ENCODE peak calls at places on chromosomes 12 and 14, in six cellular contexts. R, L, U, K, S and P are unnamed samples.

GRCh38 chr12:95218852-95219171 is 1.2 kb downstream of the VEZT start:
- DNase-seq in R (no peak), K (no peak), L (no peak), S (no peak), U (no peak), P (peak; percentile 47)

GRCh38 chr12:3366451-3367155 is 124.4 kb upstream of the PRMT8 start:
- DNase-seq in R (no peak), U (no peak), L (no peak), K (no peak), S (no peak), P (no peak)

GRCh38 chr12:16573652-16574077 is 32.3 kb downstream of the LMO3 start:
- DNase-seq in S (no peak), R (peak; percentile 32), U (peak; percentile 76), K (no peak), L (peak; percentile 64), P (no peak)

GRCh38 chr12:38653650-38654049 is 251.7 kb downstream of the CPNE8 start:
- DNase-seq in S (no peak), U (no peak), K (no peak), R (no peak), L (no peak), P (no peak)

GRCh38 chr12:32444895-32445294 is 45.5 kb downstream of the FGD4 start:
- DNase-seq in U (no peak), L (no peak), R (peak; percentile 77), K (no peak), S (peak; percentile 86), P (no peak)

GRCh38 chr12:1206118-1206734 is 215.2 kb downstream of the ERC1 start:
- DNase-seq in U (no peak), L (no peak), S (no peak), R (no peak), K (no peak), P (no peak)

GRCh38 chr12:132475304-132476037 is 14.5 kb upstream of the FBRSL1 start:
- DNase-seq in K (no peak), U (no peak), L (no peak), R (no peak), S (no peak), P (no peak)

GRCh38 chr12:38823743-38824142 is 81.6 kb downstream of the CPNE8 start:
- DNase-seq in L (no peak), S (no peak), R (no peak), K (no peak), U (no peak), P (no peak)

GRCh38 chr12:3311027-3311402 is 180.0 kb upstream of the PRMT8 start:
- DNase-seq in U (no peak), R (no peak), L (no peak), S (peak; percentile 83), K (no peak), P (no peak)

GRCh38 chr14:62592877-62593276 is 452.4 kb downstream of the KCNH5 start:
- DNase-seq in R (peak; percentile 39), L (no peak), S (no peak), K (no peak), U (no peak), P (no peak)

GRCh38 chr12:132788375-132789098 is 26.9 kb upstream of the ANKLE2 start:
- DNase-seq in K (no peak), S (no peak), L (no peak), U (no peak), R (no peak), P (no peak)

GRCh38 chr12:105462841-105463240 is 132.3 kb downstream of the C12orf75 start:
- DNase-seq in S (no peak), R (peak; percentile 61), K (no peak), U (no peak), L (no peak), P (no peak)

GRCh38 chr14:68634346-68634745 is 158.5 kb downstream of the ZFP36L1 start:
- DNase-seq in R (no peak), K (no peak), L (no peak), S (no peak), U (no peak), P (no peak)

GRCh38 chr12:110320548-110320947 is 39.5 kb downstream of the ATP2A2 start:
- DNase-seq in S (no peak), U (no peak), R (no peak), L (no peak), K (no peak), P (no peak)
- H3K36me3 ChIP-seq in S (peaks cover 37% of the 10 kb centered on the region), U (peaks cover 8% of the 10 kb centered on the region), R (peaks cover 33% of the 10 kb centered on the region), L (no peaks in the 10 kb centered on the region), K (peaks cover 32% of the 10 kb centered on the region), P (no peaks in the 10 kb centered on the region)

DNA sequence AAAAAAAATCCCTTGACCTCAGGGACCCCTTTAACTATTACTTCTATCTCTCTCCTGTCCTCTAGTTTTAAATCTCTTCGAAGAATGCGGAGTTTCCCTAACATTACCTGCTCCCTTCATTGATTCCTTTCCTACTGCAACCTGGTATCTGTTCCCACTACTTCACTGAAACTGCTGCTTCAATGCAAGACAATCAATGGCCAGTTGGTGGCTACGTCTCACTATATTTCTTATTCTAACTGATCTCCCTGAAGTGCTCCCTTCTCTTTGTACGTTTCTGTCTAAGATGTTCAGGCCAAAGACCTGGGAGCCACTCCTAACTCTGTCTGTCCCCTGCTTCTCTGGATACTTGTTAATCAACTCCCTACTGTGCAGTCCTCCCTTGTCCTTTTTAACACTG is 10.3 kb upstream of the KCNA1 start:
- DNase-seq in U (no peak), L (no peak), S (no peak), K (no peak), R (no peak), P (no peak)
- TF ChIP-seq CTCF in U (no peak), L (no peak), S (no peak), K (no peak), R (no peak), P (no peak)

DNA sequence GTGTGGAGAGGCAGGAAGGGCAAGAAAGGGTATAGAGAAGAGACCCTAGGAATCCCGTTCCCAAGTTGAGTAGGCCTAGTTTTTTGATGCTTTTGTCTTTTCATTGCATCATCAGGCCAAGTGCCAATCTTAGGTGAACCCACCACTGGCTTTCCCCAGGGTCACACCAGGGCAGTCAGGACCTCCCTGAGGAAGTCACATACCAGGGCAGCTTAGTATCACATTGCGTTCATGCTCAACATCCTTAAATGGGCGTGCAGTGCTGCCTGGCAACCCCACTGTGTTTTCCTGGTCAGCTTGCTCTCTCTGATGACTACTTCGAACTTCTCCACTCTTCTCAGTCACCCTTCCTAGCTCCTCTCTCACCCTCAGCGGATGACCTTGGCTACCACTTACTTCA is 9.0 kb downstream of the ASIC1 start:
- DNase-seq in L (no peak), U (peak; percentile 79), S (no peak), R (peak; percentile 90), K (no peak), P (no peak)
- TF ChIP-seq POLR2A in L (no peak), U (no peak), S (no peak), R (no peak), K (no peak), P (no peak)

DNA sequence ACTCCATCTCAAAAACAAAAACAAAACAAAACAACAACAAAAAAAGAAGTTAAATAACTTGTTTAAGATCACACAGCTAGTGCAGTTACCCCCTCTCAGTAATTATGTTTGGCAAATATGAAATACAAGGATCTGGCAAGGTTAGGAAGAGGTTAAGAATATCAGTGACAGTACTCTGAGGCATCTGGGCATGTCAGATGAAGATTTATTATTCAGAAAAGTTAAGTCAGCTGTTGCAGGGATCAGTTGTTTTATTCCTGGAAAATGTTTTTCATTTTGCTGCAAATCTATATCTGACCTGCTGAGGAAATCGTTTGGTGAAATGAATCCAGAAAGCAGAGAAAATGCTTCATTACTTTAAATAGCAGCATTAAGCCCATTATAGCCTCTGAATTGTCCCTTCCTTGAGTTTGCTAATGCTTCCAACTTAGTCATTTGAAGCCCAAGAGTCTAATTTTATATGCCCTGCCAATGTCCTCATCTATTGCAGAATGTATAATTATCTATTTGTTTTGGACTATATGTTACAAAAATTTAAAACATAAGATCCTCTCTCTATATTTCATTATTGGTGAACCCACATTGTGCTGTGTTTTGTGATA is 8.1 kb downstream of the GPX2 start:
- DNase-seq in K (no peak), S (no peak), L (no peak), R (no peak), U (no peak), P (no peak)
- H3K36me3 ChIP-seq in K (peaks cover 41% of the 10 kb centered on the region), S (peaks cover 9% of the 10 kb centered on the region), L (no peaks in the 10 kb centered on the region), R (peaks cover 5% of the 10 kb centered on the region), U (no peaks in the 10 kb centered on the region), P (no peaks in the 10 kb centered on the region)

DNA sequence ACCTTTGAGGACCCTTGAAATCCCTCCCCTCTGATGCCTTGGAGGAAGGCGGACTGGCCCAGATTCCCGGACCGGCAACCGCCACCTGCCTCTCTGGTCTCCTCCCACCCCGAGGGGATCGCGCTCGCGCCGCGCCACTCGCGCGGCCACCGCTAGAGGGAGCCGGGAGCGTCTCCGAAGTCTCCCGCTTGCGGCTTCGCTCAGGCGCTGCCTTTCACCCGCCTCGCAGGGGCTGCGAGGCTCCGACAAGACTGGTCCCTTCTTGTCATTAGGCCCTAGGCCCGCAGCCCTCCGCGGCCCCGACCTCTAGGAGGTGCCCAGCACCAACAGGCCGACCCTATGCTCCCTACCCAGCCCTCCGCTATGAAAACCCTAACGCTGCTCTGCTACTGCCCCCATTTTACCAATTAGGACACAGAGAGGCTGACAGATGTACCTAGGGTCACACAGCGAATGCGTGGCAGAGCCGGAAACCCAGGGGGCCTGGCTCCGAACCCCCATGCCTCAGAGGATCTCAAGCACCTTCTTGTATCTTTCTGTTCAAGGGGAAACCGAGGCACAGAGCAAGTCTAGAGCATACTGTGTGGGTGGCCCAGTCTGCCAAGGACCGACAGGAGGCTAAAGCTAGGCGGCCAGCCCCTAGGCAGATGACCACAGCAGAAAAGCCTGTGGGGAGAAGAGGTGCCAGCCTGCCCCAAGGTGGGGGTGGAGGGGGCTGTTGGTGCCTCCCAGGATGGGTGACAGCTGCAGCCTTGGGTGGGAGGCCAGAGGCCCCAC is 21.4 kb upstream of the VSX2 start:
- DNase-seq in U (peak; percentile 73), K (peak; percentile 74), L (peak; percentile 47), S (peak; percentile 47), R (peak; percentile 46), P (peak; percentile 76)
- TF ChIP-seq CTCF in U (peak; percentile 42), K (peak; percentile 97), L (peak; percentile 36), S (peak; percentile 81), R (peak; percentile 87), P (peak; percentile 72)

GRCh38 chr12:93587601-93588000 is 15.1 kb downstream of the SOCS2 start:
- DNase-seq in L (no peak), S (no peak), R (no peak), U (no peak), K (no peak), P (no peak)

GRCh38 chr12:93592641-93593396 is 20.3 kb downstream of the SOCS2 start:
- DNase-seq in R (no peak), K (no peak), L (no peak), S (no peak), U (no peak), P (no peak)

GRCh38 chr12:93594766-93595165 is 22.3 kb downstream of the SOCS2 start:
- DNase-seq in S (no peak), K (no peak), L (no peak), R (no peak), U (no peak), P (no peak)

GRCh38 chr12:93593833-93594232 is 21.4 kb downstream of the SOCS2 start:
- DNase-seq in R (no peak), S (no peak), K (no peak), U (no peak), L (no peak), P (no peak)

GRCh38 chr12:93591137-93591868 is 18.8 kb downstream of the SOCS2 start:
- DNase-seq in S (peak; percentile 64), L (peak; percentile 65), K (peak; percentile 93), U (peak; percentile 94), R (peak; percentile 87), P (peak; percentile 85)
- TF ChIP-seq POLR2A in S (no peak), L (no peak), K (no peak), U (peak; percentile 60), R (peak; percentile 85), P (peak; percentile 11)

GRCh38 chr14:36823651-36824050 is 162.0 kb downstream of the PAX9 start:
- DNase-seq in L (no peak), R (no peak), K (no peak), U (no peak), S (no peak), P (no peak)
- H3K36me3 ChIP-seq in L (no peaks in the 10 kb centered on the region), R (no peaks in the 10 kb centered on the region), K (no peaks in the 10 kb centered on the region), U (no peaks in the 10 kb centered on the region), S (no peaks in the 10 kb centered on the region), P (no peaks in the 10 kb centered on the region)